ENCODE peak calls at places on chromosomes 7 and 10, in ten cellular contexts. P is lower lobe of right lung; I is adrenal gland; V is fibroblast of lung; W is pancreas; F is adipocyte; R is Peyer's patch; E is naive thymus-derived CD4-positive, alpha-beta T cell; D is CD8-positive, alpha-beta T cell; A is left ventricle myocardium inferior. M is an unnamed sample.

GRCh38 chr10:21953585-21954057 is 49.9 kb downstream of the DNAJC1 start:
- DNase-seq in V (peak; percentile 61), A (no peak), D (no peak), E (no peak), P (no peak), F (peak; percentile 65), I (no peak), W (no peak), R (no peak), M (no peak)

GRCh38 chr7:341841-342638 is 52.1 kb downstream of the FOXL3 start:
- DNase-seq in A (peak; percentile 54), W (peak; percentile 88), I (no peak), V (no peak), F (no peak), D (no peak), R (no peak), P (no peak), E (no peak), M (peak; percentile 71)

GRCh38 chr7:101426303-101427011 is 63.8 kb downstream of the COL26A1 start:
- DNase-seq in V (no peak), I (no peak), A (no peak), P (no peak), W (no peak), F (no peak), R (no peak), D (no peak), E (no peak), M (no peak)

GRCh38 chr10:43698156-43698555 is 49.5 kb upstream of the ZNF32 start:
- DNase-seq in V (no peak), P (no peak), R (no peak), A (no peak), I (peak; percentile 53), E (no peak), F (no peak), W (no peak), D (no peak), M (no peak)

GRCh38 chr10:98407017-98407743 is 7.8 kb downstream of the PYROXD2 start:
- DNase-seq in D (no peak), I (no peak), A (no peak), E (no peak), W (no peak), F (no peak), R (no peak), V (no peak), P (no peak), M (no peak)

GRCh38 chr10:75043256-75044121 is 68.0 kb upstream of the SAMD8 start:
- DNase-seq in E (no peak), P (no peak), I (no peak), F (no peak), V (no peak), D (peak; percentile 39), W (peak; percentile 54), R (peak; percentile 26), A (no peak), M (no peak)

GRCh38 chr7:50812847-50813475 is 30.3 kb upstream of the GRB10 start:
- DNase-seq in E (no peak), V (peak; percentile 83), P (peak; percentile 72), I (peak; percentile 91), D (no peak), A (peak; percentile 81), F (peak; percentile 74), W (peak; percentile 83), R (no peak), M (peak; percentile 83)

GRCh38 chr7:155336812-155337602 is 39.3 kb downstream of the INSIG1 start:
- DNase-seq in P (no peak), W (peak; percentile 79), R (no peak), I (peak; percentile 25), D (no peak), V (no peak), E (no peak), F (no peak), A (no peak), M (no peak)

GRCh38 chr7:105622114-105622731 is 40.9 kb upstream of the EFCAB10 start:
- DNase-seq in F (no peak), R (no peak), A (no peak), D (no peak), E (no peak), V (no peak), P (no peak), I (no peak), W (no peak), M (no peak)

DNA sequence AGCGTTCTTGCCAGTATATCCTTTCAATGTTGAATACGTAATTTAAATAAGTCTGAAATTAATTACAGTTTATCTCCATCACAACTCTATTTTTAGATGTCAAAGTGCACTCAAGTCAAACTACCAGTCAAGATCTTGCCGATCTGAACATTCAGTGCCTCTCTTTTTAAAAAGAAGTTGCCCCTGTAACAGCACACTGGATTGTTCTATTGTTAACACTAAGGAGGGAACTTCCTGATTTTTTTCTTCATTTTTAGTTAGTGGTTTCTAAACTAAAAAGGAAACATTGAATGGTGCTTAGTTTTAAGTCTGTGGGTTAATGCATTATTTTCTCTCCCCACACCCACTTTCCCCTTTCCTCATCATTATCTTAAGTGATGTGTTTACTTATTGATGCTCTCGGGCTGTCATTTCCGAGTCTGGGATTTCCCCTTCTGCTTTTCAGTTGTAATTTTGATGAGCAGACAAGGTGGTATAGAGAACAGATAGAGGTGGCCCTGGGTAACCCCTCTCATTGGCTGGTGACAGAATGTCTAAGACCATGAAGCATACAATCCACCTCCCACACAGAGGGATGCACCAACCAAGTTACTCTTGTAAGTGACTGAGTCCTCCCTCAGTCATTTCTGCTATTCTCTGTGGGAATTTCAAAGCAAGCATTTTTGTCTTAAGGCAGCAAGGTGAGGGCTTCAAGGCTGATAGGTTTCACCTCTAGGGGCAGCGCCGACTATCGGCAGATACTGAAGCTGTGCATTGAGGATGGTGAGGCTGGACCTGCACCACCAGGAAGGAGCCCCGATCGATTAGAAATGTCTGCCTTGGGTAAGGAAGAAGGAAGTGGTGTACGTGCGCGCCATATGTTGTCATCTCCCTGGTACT is 49.4 kb downstream of the CHN2 start:
- DNase-seq in D (peak; percentile 16), R (peak; percentile 47), P (no peak), F (no peak), I (no peak), E (no peak), V (no peak), A (no peak), W (no peak), M (no peak)
- H3K27me3 ChIP-seq in D (no peaks in the 10 kb centered on the region), R (no peaks in the 10 kb centered on the region), P (no peaks in the 10 kb centered on the region), F (peaks cover 23% of the 10 kb centered on the region), I (no peaks in the 10 kb centered on the region), E (no peaks in the 10 kb centered on the region), V (no peaks in the 10 kb centered on the region), A (no peaks in the 10 kb centered on the region), W (no peaks in the 10 kb centered on the region), M (no peaks in the 10 kb centered on the region)

GRCh38 chr7:129865093-129865931 is 87.4 kb downstream of the UBE2H start:
- DNase-seq in I (no peak), A (no peak), F (peak; percentile 72), D (no peak), R (no peak), V (peak; percentile 45), P (no peak), W (no peak), E (no peak), M (no peak)

GRCh38 chr7:129862672-129863071 is 90.1 kb downstream of the UBE2H start:
- DNase-seq in R (no peak), E (no peak), W (no peak), D (no peak), A (no peak), F (no peak), P (no peak), I (no peak), V (no peak), M (no peak)

GRCh38 chr7:129864042-129864441 is 88.7 kb downstream of the UBE2H start:
- DNase-seq in F (peak; percentile 59), E (no peak), I (no peak), D (no peak), A (no peak), P (no peak), W (no peak), V (peak; percentile 81), R (no peak), M (peak; percentile 37)

GRCh38 chr7:129866251-129866650 is 86.5 kb downstream of the UBE2H start:
- DNase-seq in F (no peak), A (no peak), I (no peak), V (no peak), R (no peak), D (no peak), P (no peak), W (no peak), E (no peak), M (no peak)

GRCh38 chr7:129865932-129866214 is 86.9 kb downstream of the UBE2H start:
- DNase-seq in E (no peak), F (no peak), A (no peak), R (no peak), D (no peak), V (no peak), P (no peak), I (no peak), W (no peak), M (no peak)
- H3K4me1 ChIP-seq in E (no peaks in the 10 kb centered on the region), F (peaks cover 58% of the 10 kb centered on the region), A (peaks cover 89% of the 10 kb centered on the region), R (no peaks in the 10 kb centered on the region), D (peaks cover 19% of the 10 kb centered on the region), V (peaks cover 7% of the 10 kb centered on the region), P (peaks cover 55% of the 10 kb centered on the region), I (peaks cover 83% of the 10 kb centered on the region), W (peaks cover 57% of the 10 kb centered on the region), M (peaks cover 73% of the 10 kb centered on the region)

DNA sequence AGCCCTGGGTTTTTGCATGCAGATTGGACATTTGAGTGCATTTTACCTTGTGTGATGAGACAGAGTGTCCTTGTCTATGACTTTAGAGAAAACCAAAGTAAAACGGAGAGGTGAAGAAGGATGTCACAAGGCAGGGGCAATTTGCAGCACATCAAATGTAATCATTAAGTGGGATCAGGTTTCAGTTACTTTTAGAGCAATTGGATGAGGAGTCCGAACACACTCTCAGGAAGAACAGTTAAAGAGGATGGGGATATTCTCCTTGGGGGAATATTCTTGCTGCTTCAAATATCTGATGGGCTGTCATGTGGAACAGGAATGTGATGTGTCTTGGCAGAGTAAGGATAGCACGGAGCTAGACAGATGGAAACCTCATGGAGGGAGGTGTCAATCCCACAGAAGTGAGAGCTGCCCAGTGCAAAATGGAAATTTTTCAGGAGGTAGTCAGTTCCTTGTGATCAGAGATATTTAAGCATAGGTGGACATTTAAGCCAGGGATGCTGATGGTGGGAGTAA is 765 bp downstream of the RAB19 start:
- DNase-seq in I (no peak), F (peak; percentile 52), A (no peak), V (peak; percentile 18), R (no peak), D (no peak), W (no peak), P (no peak), E (no peak), M (no peak)
- H3K4me3 ChIP-seq in I (no peak overlapping the region), F (peak overlapping the region; percentile 64), A (no peak overlapping the region), V (no peak overlapping the region), R (peak overlapping the region; percentile 60), D (peak overlapping the region; percentile 65), W (peak overlapping the region; percentile 30), P (peak overlapping the region; percentile 58), E (peak overlapping the region; percentile 82), M (no peak overlapping the region)

DNA sequence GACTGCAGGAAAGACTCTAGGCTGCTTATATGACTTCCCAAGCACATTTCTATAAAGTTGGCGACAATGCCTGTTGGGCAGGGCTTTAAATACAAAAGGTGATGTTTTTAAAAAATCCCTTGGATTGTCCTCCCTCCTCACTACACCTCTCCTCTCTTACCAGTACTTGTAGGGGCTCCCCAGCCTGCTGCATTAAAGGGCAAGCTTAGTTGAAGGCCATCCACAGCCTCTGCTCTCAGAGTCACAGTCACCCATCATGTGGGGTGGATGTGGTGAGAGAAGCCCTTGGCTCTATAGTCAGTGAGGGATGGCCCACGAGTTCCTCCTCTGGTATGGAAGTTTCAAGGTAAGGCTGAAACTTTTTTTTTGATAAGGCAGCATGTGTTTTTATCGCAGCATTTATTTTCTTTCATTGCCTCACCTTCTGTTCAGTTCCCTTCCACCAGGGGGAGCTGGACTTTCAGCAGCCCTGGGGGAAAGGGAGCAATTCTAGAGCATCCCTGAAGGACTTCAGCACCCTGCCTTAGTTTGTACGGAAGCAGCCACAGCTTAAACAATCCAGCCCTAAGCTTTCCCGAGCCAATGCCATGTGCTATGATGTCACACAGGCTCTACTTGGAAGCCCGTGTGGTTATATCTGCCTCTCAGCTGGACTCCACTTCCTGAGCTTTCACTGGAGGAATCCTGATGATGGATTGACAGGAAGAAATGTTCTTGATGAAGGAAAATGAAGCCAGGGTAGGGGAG is 131.9 kb downstream of the CALCR start:
- DNase-seq in P (no peak), F (peak; percentile 15), A (no peak), E (no peak), D (peak; percentile 17), V (peak; percentile 5), R (no peak), I (no peak), W (no peak), M (no peak)
- H3K27me3 ChIP-seq in P (no peaks in the 10 kb centered on the region), F (peaks cover 8% of the 10 kb centered on the region), A (peaks cover 11% of the 10 kb centered on the region), E (no peaks in the 10 kb centered on the region), D (no peaks in the 10 kb centered on the region), V (no peaks in the 10 kb centered on the region), R (no peaks in the 10 kb centered on the region), I (no peaks in the 10 kb centered on the region), W (no peaks in the 10 kb centered on the region), M (peaks cover 4% of the 10 kb centered on the region)

M was measured in heart left ventricle.